ENCODE peak calls at places on chromosomes 13 and 19, in four cellular contexts. O, N, Z and M are unnamed samples.

GRCh38 chr13:105167385-105167784 is 1368.1 kb downstream of the EFNB2 start:
- DNase-seq in O (no peak), N (no peak), Z (no peak), M (no peak)

GRCh38 chr13:98978280-98978679 is 416 bp upstream of the DOCK9 start:
- DNase-seq in O (no peak), N (peak; percentile 39), Z (peak; percentile 65), M (no peak)

GRCh38 chr13:48775285-48775684 is 121.6 kb downstream of the CYSLTR2 start:
- DNase-seq in O (no peak), N (no peak), Z (no peak), M (no peak)

GRCh38 chr13:98214008-98214643 is 37.1 kb upstream of the RNF113B start:
- DNase-seq in O (no peak), N (peak; percentile 56), Z (peak; percentile 50), M (no peak)

GRCh38 chr19:400976-401835 is 7.7 kb downstream of the C2CD4C start:
- DNase-seq in O (no peak), N (no peak), Z (no peak), M (no peak)

GRCh38 chr19:13302521-13303270 is 152.5 kb downstream of the IER2 start:
- DNase-seq in O (no peak), N (no peak), Z (no peak), M (no peak)

GRCh38 chr13:91664036-91664435 is 265.6 kb downstream of the GPC5 start:
- DNase-seq in O (no peak), N (no peak), Z (no peak), M (no peak)

GRCh38 chr19:1911995-1912394 is 6.8 kb downstream of the ADAT3 start:
- DNase-seq in O (no peak), N (no peak), Z (no peak), M (no peak)

GRCh38 chr19:51830263-51830662 is 35.3 kb downstream of the FPR3 start:
- DNase-seq in O (no peak), N (peak; percentile 57), Z (peak; percentile 42), M (no peak)

GRCh38 chr19:18424890-18425514 is 5.8 kb downstream of the SSBP4 start:
- DNase-seq in O (no peak), N (no peak), Z (no peak), M (no peak)

GRCh38 chr19:13748169-13748884 is 16.0 kb upstream of the MRI1 start:
- DNase-seq in O (no peak), N (peak; percentile 53), Z (peak; percentile 56), M (peak; percentile 63)

GRCh38 chr19:1411255-1412191 is 4.1 kb downstream of the DAZAP1 start:
- DNase-seq in O (peak; percentile 49), N (peak; percentile 31), Z (peak; percentile 41), M (peak; percentile 87)

GRCh38 chr13:113364933-113365371 is 1.0 kb upstream of the GRTP1 start:
- DNase-seq in O (no peak), N (peak; percentile 2), Z (no peak), M (peak; percentile 56)

GRCh38 chr19:49983645-49984229 is 22.8 kb upstream of the SIGLEC11 start:
- DNase-seq in O (peak; percentile 81), N (peak; percentile 52), Z (peak; percentile 55), M (peak; percentile 65)

GRCh38 chr19:14361824-14362223 is 19.4 kb upstream of the ADGRE5 start:
- DNase-seq in O (no peak), N (peak; percentile 63), Z (peak; percentile 62), M (no peak)

GRCh38 chr19:31529121-31529520 is 179.9 kb upstream of the TSHZ3 start:
- DNase-seq in O (no peak), N (no peak), Z (no peak), M (no peak)

GRCh38 chr19:45782162-45782623 is at the start of gene DMPK:
- DNase-seq in O (peak; percentile 66), N (no peak), Z (no peak), M (no peak)

GRCh38 chr13:110306340-110306959 is 507 bp downstream of the COL4A1 start:
- DNase-seq in O (no peak), N (peak; percentile 65), Z (peak; percentile 68), M (peak; percentile 58)

GRCh38 chr19:49581007-49581508 is at the start of gene PRRG2:
- DNase-seq in O (peak; percentile 85), N (no peak), Z (no peak), M (no peak)

GRCh38 chr13:49616688-49617065 is 11.6 kb upstream of the ARL11 start:
- DNase-seq in O (no peak), N (no peak), Z (no peak), M (no peak)

GRCh38 chr13:45847554-45848224 is 3.9 kb downstream of the SIAH3 start:
- DNase-seq in O (peak; percentile 21), N (peak; percentile 40), Z (peak; percentile 17), M (no peak)

GRCh38 chr19:45924891-45925447 is 10.4 kb upstream of the NANOS2 start:
- DNase-seq in O (no peak), N (no peak), Z (no peak), M (no peak)

DNA sequence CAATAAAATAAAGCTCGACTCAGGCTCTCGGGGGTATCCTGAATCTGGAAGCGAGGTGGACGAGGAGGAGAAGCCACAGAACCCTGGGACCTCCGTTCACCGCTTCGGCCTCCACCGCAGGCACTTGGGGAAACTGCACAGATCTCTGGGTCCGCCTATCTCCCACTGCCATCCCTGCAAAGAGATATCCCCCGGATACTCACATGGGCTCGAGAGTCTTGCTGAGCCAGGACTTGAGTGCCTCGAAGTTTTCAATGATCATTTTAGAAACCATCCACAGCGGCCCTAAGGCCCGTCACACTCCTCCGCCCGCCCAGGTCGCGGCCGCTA is 589 bp downstream of the RBM26 start:
- DNase-seq in O (no peak), N (no peak), Z (peak; percentile 24), M (no peak)
- H3K4me3 ChIP-seq in O (peak overlapping the region; percentile 92), N (peak overlapping the region; percentile 89), Z (peak overlapping the region; percentile 88), M (peak overlapping the region; percentile 80)

GRCh38 chr19:33797821-33798633 is 1.4 kb downstream of the KCTD15 start:
- DNase-seq in O (peak; percentile 79), N (peak; percentile 66), Z (peak; percentile 52), M (no peak)
- H3K4me3 ChIP-seq in O (peak overlapping the region; percentile 77), N (peak overlapping the region; percentile 78), Z (peak overlapping the region; percentile 76), M (peak overlapping the region; percentile 77)

DNA sequence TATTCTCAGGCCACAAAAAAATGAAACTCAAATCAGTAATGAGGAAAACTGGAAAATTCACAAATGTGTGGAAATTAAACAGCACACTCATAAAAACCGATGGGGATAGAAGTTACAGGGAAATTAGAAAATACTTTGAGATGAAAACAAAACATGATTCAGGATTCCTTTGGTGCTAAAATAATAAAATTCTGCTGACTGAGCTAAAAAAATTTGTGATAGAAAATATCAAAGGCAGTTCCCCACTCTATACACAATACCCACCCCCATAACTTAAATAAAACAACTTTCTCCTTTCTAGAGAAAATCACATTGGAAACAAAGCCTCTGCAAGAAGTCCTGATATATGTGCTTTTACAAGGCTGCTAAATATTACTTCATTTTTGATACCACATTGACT is 1.5 kb upstream of the ZNF233 start:
- DNase-seq in O (no peak), N (no peak), Z (no peak), M (no peak)
- H3K4me3 ChIP-seq in O (no peak overlapping the region), N (no peak overlapping the region), Z (no peak overlapping the region), M (no peak overlapping the region)

GRCh38 chr19:47663435-47663910 is 49.7 kb upstream of the EHD2 start:
- DNase-seq in O (no peak), N (peak; percentile 89), Z (peak; percentile 90), M (no peak)
- H3K4me3 ChIP-seq in O (no peak overlapping the region), N (no peak overlapping the region), Z (no peak overlapping the region), M (no peak overlapping the region)

GRCh38 chr19:55157064-55157908 is at the start of gene TNNI3:
- DNase-seq in O (no peak), N (no peak), Z (no peak), M (no peak)
- H3K4me3 ChIP-seq in O (no peak within 1 kb of the TSS), N (peak within 1 kb of the TSS; percentile 34), Z (no peak within 1 kb of the TSS), M (peak within 1 kb of the TSS; percentile 64)

DNA sequence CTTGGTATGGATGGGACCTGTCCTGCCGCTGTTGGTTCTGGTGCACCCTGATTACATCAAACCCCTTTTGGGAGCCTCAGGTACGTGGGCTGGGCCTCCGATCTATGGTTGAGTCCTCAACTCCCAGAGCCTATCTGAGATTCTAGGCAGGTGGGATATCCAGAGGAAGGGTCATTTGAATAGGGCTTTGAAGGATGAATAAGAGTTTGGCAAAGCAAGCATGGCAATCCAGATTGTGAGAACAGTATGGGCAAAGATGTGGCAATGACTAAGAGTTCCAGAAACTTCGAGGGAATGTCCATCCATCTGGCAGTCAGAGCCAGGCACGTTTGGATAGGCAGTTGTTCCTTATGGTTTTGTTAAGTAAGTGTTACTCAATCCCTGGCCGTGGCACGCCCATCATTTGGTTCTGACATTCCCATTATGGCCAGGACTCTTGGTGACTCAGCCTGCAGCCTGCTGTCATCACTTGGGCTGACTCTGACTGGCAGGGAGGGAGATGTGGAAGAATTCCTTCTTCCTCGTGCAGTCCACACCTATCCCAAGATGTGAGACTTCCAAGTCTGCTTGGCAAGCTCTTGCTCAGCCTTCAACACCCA is 21.5 kb downstream of the CYP4F22 start:
- DNase-seq in O (no peak), N (peak; percentile 31), Z (no peak), M (no peak)
- H3K4me3 ChIP-seq in O (no peak overlapping the region), N (no peak overlapping the region), Z (no peak overlapping the region), M (no peak overlapping the region)

DNA sequence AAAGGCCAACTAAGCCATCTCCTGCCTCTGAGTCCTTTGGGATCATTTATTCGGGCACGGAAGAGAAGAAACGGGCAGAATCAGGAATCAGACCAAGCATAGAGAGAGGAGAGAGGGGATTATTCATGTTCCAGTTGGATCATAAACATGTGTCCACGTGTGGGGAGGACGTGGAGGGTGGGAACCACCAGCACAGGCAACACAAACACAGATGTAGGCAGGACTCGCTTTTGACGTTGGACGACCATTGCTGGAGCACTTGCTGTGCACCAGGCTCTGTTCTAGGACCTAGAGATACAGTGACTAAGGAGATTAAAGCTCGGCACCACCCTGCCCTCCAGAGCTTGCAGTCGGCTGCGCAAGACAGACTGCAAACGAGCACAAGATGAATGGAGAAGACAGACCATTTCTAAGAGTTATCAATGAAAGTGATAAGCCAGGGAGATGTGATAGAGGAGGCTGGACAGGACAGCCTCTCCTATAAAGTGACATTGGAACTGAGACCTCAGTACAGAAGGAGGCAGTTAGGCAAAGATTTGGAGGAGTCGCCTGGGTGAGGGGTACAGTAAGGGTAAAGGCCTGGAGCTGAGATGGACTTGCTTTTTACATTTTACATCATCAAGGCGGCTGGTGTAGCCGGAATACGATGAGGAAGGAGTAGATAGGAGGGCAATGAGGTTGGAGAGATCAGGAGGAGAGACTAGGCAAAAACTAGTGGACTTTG is 716 bp downstream of the SH2D3A start:
- DNase-seq in O (peak; percentile 18), N (no peak), Z (no peak), M (no peak)
- H3K4me3 ChIP-seq in O (peak overlapping the region; percentile 41), N (peak overlapping the region; percentile 34), Z (no peak overlapping the region), M (peak overlapping the region; percentile 36)